ENCODE peak calls at places on chromosomes 16 and 17, in four cellular contexts. N is stimulated activated CD4-positive, alpha-beta T cell treated with anti-CD3 and anti-CD28 coated beads, Interleukin-2, amount 100 ng/mL, for 48 hours; A is right cardiac atrium; G is activated T-helper 9 cell treated with anti-CD3 and anti-CD28 coated beads, Interleukin-2, amount 50 U/mL, for 16 hours. W is an unnamed sample.

GRCh38 chr17:72624652-72625051 is 467.8 kb downstream of the SLC39A11 start:
- DNase-seq in G (no peak), N (no peak), A (no peak), W (no peak)

GRCh38 chr16:16867994-16868393 is 489.1 kb downstream of the NPIPA7 start:
- DNase-seq in A (no peak), G (no peak), N (no peak), W (no peak)

GRCh38 chr16:61277849-61278248 is 758.4 kb downstream of the CDH8 start:
- DNase-seq in N (no peak), A (no peak), G (no peak), W (no peak)

GRCh38 chr16:53457670-53458069 is 23.4 kb downstream of the RBL2 start:
- DNase-seq in A (no peak), G (peak), N (peak), W (no peak)

GRCh38 chr17:45282683-45283644 is 21.1 kb upstream of the SPATA32 start:
- DNase-seq in A (peak), G (no peak), N (no peak), W (no peak)

GRCh38 chr17:8038954-8039610 is at the start of gene ALOX15B:
- DNase-seq in G (no peak), N (no peak), A (no peak), W (peak)

GRCh38 chr16:27547134-27547533 is 2.6 kb downstream of the GTF3C1 start:
- DNase-seq in G (no peak), A (no peak), N (no peak), W (no peak)

GRCh38 chr17:51097708-51098446 is 22.8 kb downstream of the SPAG9 start:
- DNase-seq in G (no peak), N (no peak), A (no peak), W (no peak)